ENCODE peak calls at places on chromosome 13, in six cellular contexts. Z, F, I, M, S and H are unnamed samples.

GRCh38 chr13:77521595-77522367 is 13.7 kb upstream of the SCEL start:
- DNase-seq in Z (no peak), F (no peak), I (no peak), M (peak), S (no peak), H (no peak)

GRCh38 chr13:98451676-98452105 is 125.2 kb downstream of the STK24 start:
- DNase-seq in Z (no peak), F (no peak), I (no peak), M (no peak), S (no peak), H (peak)

GRCh38 chr13:71880753-71881541 is 13.9 kb upstream of the DACH1 start:
- DNase-seq in Z (no peak), F (no peak), I (no peak), M (no peak), S (no peak), H (peak)

GRCh38 chr13:113553541-113554332 is 30.8 kb upstream of the TFDP1 start:
- DNase-seq in Z (no peak), F (no peak), I (no peak), M (no peak), S (no peak), H (no peak)

GRCh38 chr13:114099918-114100445 is 32.4 kb downstream of the RASA3 start:
- DNase-seq in Z (no peak), F (no peak), I (no peak), M (no peak), S (peak), H (no peak)

GRCh38 chr13:30806784-30807183 is 71.4 kb downstream of the ALOX5AP start:
- DNase-seq in Z (no peak), F (no peak), I (no peak), M (peak), S (peak), H (no peak)

GRCh38 chr13:113903361-113903760 is 39.5 kb upstream of the GAS6 start:
- DNase-seq in Z (no peak), F (no peak), I (no peak), M (peak), S (no peak), H (no peak)

GRCh38 chr13:80630685-80631121 is 289.8 kb upstream of the SPRY2 start:
- DNase-seq in Z (no peak), F (no peak), I (no peak), M (peak), S (no peak), H (no peak)

GRCh38 chr13:112236539-112237197 is 139.5 kb upstream of the SPACA7 start:
- DNase-seq in Z (no peak), F (no peak), I (no peak), M (no peak), S (no peak), H (no peak)

GRCh38 chr13:111475488-111475887 is 155.0 kb downstream of the TEX29 start:
- DNase-seq in Z (no peak), F (no peak), I (no peak), M (no peak), S (no peak), H (no peak)